ENCODE peak calls at places on chromosomes 16 and 17, in ten cellular contexts. G, R, D, Z, W, T, O, H, J and S are unnamed samples. For H3K36me3, the result is how much of the 10 kb centered on the place peaks cover.

GRCh38 chr17:72118588-72119279 is 2.1 kb upstream of the SOX9 start:
- DNase-seq in R (no peak), Z (peak), J (peak), D (peak), H (no peak), O (peak), G (peak), W (peak), T (peak), S (no peak)

GRCh38 chr17:20225162-20226115 is 216.3 kb downstream of the SPECC1 start:
- DNase-seq in W (no peak), R (no peak), H (no peak), J (peak), Z (no peak), D (no peak), T (no peak), O (no peak), G (no peak), S (no peak)

GRCh38 chr16:87560428-87561199 is 41.7 kb upstream of the JPH3 start:
- DNase-seq in W (peak), T (no peak), G (peak), R (peak), J (no peak), Z (no peak), D (peak), H (no peak), O (no peak), S (no peak)

GRCh38 chr17:804541-805435 is 22.6 kb downstream of the MRM3 start:
- DNase-seq in W (no peak), H (no peak), D (no peak), J (no peak), R (no peak), O (no peak), Z (no peak), G (no peak), T (no peak), S (no peak)

GRCh38 chr17:40310882-40311391 is 2.0 kb downstream of the RARA start:
- DNase-seq in D (no peak), Z (peak), W (peak), J (no peak), H (peak), O (no peak), R (no peak), G (no peak), T (no peak), S (no peak)

GRCh38 chr16:65547799-65548446 is 426.1 kb upstream of the CDH11 start:
- DNase-seq in G (no peak), R (no peak), W (no peak), J (peak), H (no peak), O (no peak), D (no peak), Z (no peak), T (peak), S (no peak)

GRCh38 chr17:64020068-64020766 is at the start of gene ICAM2:
- DNase-seq in H (no peak), Z (peak), J (no peak), W (peak), G (peak), T (no peak), R (no peak), D (peak), O (peak), S (no peak)

GRCh38 chr16:4410335-4411075 is 5.9 kb downstream of the CORO7 start:
- DNase-seq in O (no peak), Z (peak), R (no peak), W (no peak), D (peak), G (peak), T (peak), H (no peak), J (peak), S (no peak)

GRCh38 chr17:21165922-21166598 is 39.3 kb downstream of the DHRS7B start:
- DNase-seq in W (peak), O (no peak), D (no peak), J (no peak), H (no peak), G (no peak), T (no peak), Z (peak), R (no peak), S (no peak)

GRCh38 chr16:80288616-80289015 is 252.2 kb upstream of the DYNLRB2 start:
- DNase-seq in R (no peak), Z (no peak), D (no peak), T (no peak), O (no peak), W (no peak), H (no peak), J (no peak), G (no peak), S (no peak)

GRCh38 chr17:1880851-1881630 is 51.2 kb downstream of the RPA1 start:
- DNase-seq in J (peak), G (no peak), W (no peak), H (no peak), R (peak), D (no peak), Z (no peak), T (peak), O (no peak), S (no peak)
- H3K36me3 ChIP-seq in J (under half), G (half or more), W (half or more), H (under half), R (half or more), D (half or more), Z (half or more), T (under half), O (under half), S (half or more)

GRCh38 chr16:88806491-88807111 is 3.0 kb downstream of the CDT1 start:
- DNase-seq in H (no peak), O (no peak), J (no peak), G (no peak), W (peak), R (peak), D (no peak), T (no peak), Z (no peak), S (no peak)
- H3K36me3 ChIP-seq in H (under half), O (under half), J (under half), G (under half), W (under half), R (under half), D (under half), T (under half), Z (under half), S (under half)

GRCh38 chr16:15601212-15601879 is 41.6 kb downstream of the MARF1 start:
- DNase-seq in G (no peak), W (no peak), J (no peak), O (no peak), R (no peak), H (no peak), T (no peak), Z (peak), D (no peak), S (no peak)

GRCh38 chr16:15599303-15600070 is 43.5 kb downstream of the MARF1 start:
- DNase-seq in D (no peak), W (no peak), G (no peak), O (no peak), J (no peak), Z (peak), T (no peak), H (no peak), R (no peak), S (no peak)

GRCh38 chr16:15604460-15605390 is 38.2 kb downstream of the MARF1 start:
- DNase-seq in G (no peak), W (no peak), H (no peak), D (no peak), T (no peak), J (peak), R (no peak), Z (no peak), O (no peak), S (no peak)

GRCh38 chr16:15605869-15606520 is 37.0 kb downstream of the MARF1 start:
- DNase-seq in W (no peak), O (no peak), R (no peak), G (no peak), D (no peak), H (no peak), J (no peak), T (no peak), Z (no peak), S (no peak)

DNA sequence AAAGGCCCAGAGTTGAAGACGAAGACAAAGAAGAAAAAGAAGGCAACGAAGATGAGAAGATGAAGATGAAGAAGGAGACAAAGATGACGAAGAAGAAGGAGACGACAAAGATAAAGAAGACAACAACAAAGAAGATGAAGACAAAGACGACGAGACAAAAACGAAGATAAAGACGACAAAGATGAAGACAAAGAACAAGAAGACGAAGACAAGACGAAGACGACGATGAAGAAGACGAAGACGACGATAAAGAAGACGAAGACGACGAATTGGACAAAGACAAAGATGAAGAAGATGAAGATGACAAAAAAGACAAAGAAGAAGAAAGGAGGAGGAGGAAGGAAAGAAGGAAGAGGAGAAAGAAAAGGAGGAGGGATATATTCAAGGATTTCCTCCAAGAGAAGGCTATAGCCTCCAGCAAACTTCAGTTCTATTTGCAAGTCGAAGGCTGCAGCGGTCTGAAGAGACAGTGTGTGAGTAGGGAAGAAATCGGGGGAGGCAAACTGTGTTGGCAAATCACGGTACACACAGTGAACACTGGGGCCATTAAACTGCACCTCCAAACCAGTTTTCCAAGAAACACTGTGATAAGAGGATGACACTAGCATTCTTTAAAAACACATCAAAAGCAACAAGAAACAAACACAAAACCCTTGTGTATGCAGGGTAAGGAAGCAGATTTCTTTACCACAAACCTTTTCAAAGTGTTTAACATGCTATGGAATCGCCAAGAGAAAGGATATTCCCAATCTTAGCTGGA is 40.5 kb downstream of the MARF1 start:
- DNase-seq in R (no peak), H (no peak), G (no peak), D (no peak), T (no peak), Z (peak), W (no peak), J (no peak), O (no peak), S (no peak)
- H3K36me3 ChIP-seq in R (half or more), H (under half), G (half or more), D (half or more), T (half or more), Z (half or more), W (half or more), J (under half), O (under half), S (half or more)

GRCh38 chr16:23575834-23576233 is 18.3 kb downstream of the UBFD1 start:
- DNase-seq in T (peak), R (no peak), Z (no peak), W (no peak), H (no peak), D (no peak), G (no peak), J (no peak), O (no peak), S (no peak)
- H3K36me3 ChIP-seq in T (half or more), R (half or more), Z (half or more), W (half or more), H (under half), D (under half), G (half or more), J (under half), O (under half), S (half or more)

GRCh38 chr16:66742409-66742808 is 9.0 kb downstream of the DYNC1LI2 start:
- DNase-seq in W (no peak), Z (no peak), J (peak), T (no peak), H (no peak), G (no peak), O (no peak), R (no peak), D (no peak), S (no peak)

GRCh38 chr16:66741971-66742396 is 9.4 kb downstream of the DYNC1LI2 start:
- DNase-seq in D (no peak), G (no peak), Z (no peak), H (no peak), T (peak), J (peak), W (no peak), O (no peak), R (no peak), S (no peak)

GRCh38 chr16:66750279-66751134 is 902 bp downstream of the DYNC1LI2 start:
- DNase-seq in R (no peak), W (no peak), J (no peak), H (no peak), D (no peak), O (no peak), G (no peak), Z (no peak), T (no peak), S (no peak)

GRCh38 chr16:66746682-66747081 is 4.7 kb downstream of the DYNC1LI2 start:
- DNase-seq in Z (no peak), H (no peak), G (no peak), W (no peak), O (peak), R (no peak), D (no peak), T (no peak), J (peak), S (no peak)

GRCh38 chr16:66746048-66746447 is 5.4 kb downstream of the DYNC1LI2 start:
- DNase-seq in D (no peak), T (no peak), R (no peak), J (no peak), H (no peak), O (no peak), W (no peak), Z (no peak), G (no peak), S (no peak)
- H3K36me3 ChIP-seq in D (under half), T (under half), R (half or more), J (under half), H (under half), O (under half), W (half or more), Z (half or more), G (half or more), S (under half)